ENCODE peak calls at places on chromosomes 4 and X, in four cellular contexts. B, I, T and K are unnamed samples.

GRCh38 chr4:65437102-65437501 is 233.2 kb downstream of the EPHA5 start:
- DNase-seq in B (no peak), I (no peak), T (no peak), K (no peak)

GRCh38 chrX:136528645-136529315 is 3.2 kb upstream of the VGLL1 start:
- DNase-seq in B (peak), I (peak), T (no peak), K (no peak)

GRCh38 chr4:113331811-113332210 is 282.4 kb downstream of the ANK2 start:
- DNase-seq in B (no peak), I (no peak), T (no peak), K (no peak)

GRCh38 chr4:122898370-122899150 is 23.8 kb downstream of the NUDT6 start:
- DNase-seq in B (no peak), I (peak), T (no peak), K (peak)

GRCh38 chr4:171644430-171645057 is 168.7 kb upstream of the GALNTL6 start:
- DNase-seq in B (peak), I (no peak), T (no peak), K (peak)

GRCh38 chr4:26320159-26320452 is 708 bp upstream of the RBPJ start:
- DNase-seq in B (peak), I (no peak), T (no peak), K (no peak)

GRCh38 chr4:39433878-39434492 is 24.7 kb downstream of the RPL9 start:
- DNase-seq in B (no peak), I (no peak), T (no peak), K (no peak)

GRCh38 chrX:22818061-22818460 is 181.7 kb upstream of the DDX53 start:
- DNase-seq in B (no peak), I (no peak), T (no peak), K (peak)

GRCh38 chr4:186013404-186014186 is 55.4 kb upstream of the TLR3 start:
- DNase-seq in B (no peak), I (no peak), T (no peak), K (no peak)

GRCh38 chrX:82384401-82384800 is 1123.7 kb upstream of the POU3F4 start:
- DNase-seq in B (no peak), I (no peak), T (no peak), K (no peak)

GRCh38 chrX:9677098-9677739 is 88.4 kb downstream of the GPR143 start:
- DNase-seq in B (peak), I (no peak), T (peak), K (no peak)

GRCh38 chr4:160142579-160142978 is 1039.7 kb downstream of the RAPGEF2 start:
- DNase-seq in B (no peak), I (no peak), T (no peak), K (no peak)

GRCh38 chr4:78776031-78776728 is at the start of gene BMP2K:
- DNase-seq in B (peak), I (peak), T (peak), K (peak)

GRCh38 chr4:72031868-72032619 is at the start of gene NPFFR2:
- DNase-seq in B (no peak), I (peak), T (no peak), K (peak)

GRCh38 chr4:120611092-120611491 is 311.4 kb downstream of the PRDM5 start:
- DNase-seq in B (no peak), I (no peak), T (no peak), K (no peak)

GRCh38 chr4:126583509-126583908 is 1049.2 kb upstream of the INTU start:
- DNase-seq in B (peak), I (no peak), T (no peak), K (no peak)

GRCh38 chr4:169757575-169758184 is at the start of gene HPF1:
- DNase-seq in B (peak), I (peak), T (peak), K (peak)

GRCh38 chrX:7062276-7062675 is 85.2 kb upstream of the STS start:
- DNase-seq in B (no peak), I (no peak), T (no peak), K (no peak)

GRCh38 chrX:15404712-15405111 is 20.5 kb upstream of the VEGFD start:
- DNase-seq in B (peak), I (no peak), T (no peak), K (no peak)

GRCh38 chrX:7603387-7603786 is 239.6 kb upstream of the VCX start:
- DNase-seq in B (no peak), I (no peak), T (no peak), K (no peak)

GRCh38 chr4:112448211-112448745 is 67.7 kb downstream of the NEUROG2 start:
- DNase-seq in B (no peak), I (no peak), T (no peak), K (peak)

GRCh38 chrX:24515447-24515846 is 50.4 kb downstream of the PDK3 start:
- DNase-seq in B (peak), I (no peak), T (no peak), K (no peak)

GRCh38 chr4:47852121-47852520 is 14.3 kb upstream of the CORIN start:
- DNase-seq in B (no peak), I (no peak), T (no peak), K (no peak)

GRCh38 chrX:37425370-37425769 is 76.2 kb downstream of the PRRG1 start:
- DNase-seq in B (no peak), I (no peak), T (no peak), K (no peak)

GRCh38 chrX:120358687-120359086 is 3.2 kb upstream of the ATP1B4 start:
- DNase-seq in B (no peak), I (peak), T (peak), K (peak)

GRCh38 chr4:95674451-95675095 is 125.8 kb upstream of the UNC5C start:
- DNase-seq in B (no peak), I (no peak), T (no peak), K (peak)

GRCh38 chrX:69298466-69299140 is 133.3 kb upstream of the PJA1 start:
- DNase-seq in B (no peak), I (peak), T (no peak), K (no peak)

GRCh38 chr4:3414421-3415279 is 27.1 kb upstream of the HGFAC start:
- DNase-seq in B (peak), I (no peak), T (no peak), K (peak)

GRCh38 chr4:3135155-3136011 is 60.9 kb downstream of the HTT start:
- DNase-seq in B (no peak), I (no peak), T (no peak), K (no peak)